ENCODE peak calls at places on chromosome 20, in four cellular contexts. One of them, this sample, is unnamed.

GRCh38 chr20:35739294-35740163 is 2.5 kb downstream of the RBM39 start:
- DNase-seq in adrenal gland: no peak
- DNase-seq in Peyer's patch: no peak
- DNase-seq in GM12878: no peak
- DNase-seq in this sample: peak; percentile 54

GRCh38 chr20:57242414-57242813 is 24.0 kb downstream of the BMP7 start:
- DNase-seq in Peyer's patch: no peak
- DNase-seq in adrenal gland: no peak
- DNase-seq in GM12878: no peak
- DNase-seq in this sample: no peak

GRCh38 chr20:3174442-3175263 is 1.3 kb upstream of the LZTS3 start:
- DNase-seq in GM12878: no peak
- DNase-seq in Peyer's patch: no peak
- DNase-seq in adrenal gland: no peak
- DNase-seq in this sample: no peak

GRCh38 chr20:62736407-62737071 is 27.9 kb downstream of the NTSR1 start:
- DNase-seq in Peyer's patch: no peak
- DNase-seq in GM12878: no peak
- DNase-seq in adrenal gland: no peak
- DNase-seq in this sample: no peak

GRCh38 chr20:4064118-4064962 is 49.0 kb upstream of the RNF24 start:
- DNase-seq in Peyer's patch: peak; percentile 24
- DNase-seq in GM12878: no peak
- DNase-seq in adrenal gland: peak; percentile 94
- DNase-seq in this sample: peak; percentile 69

GRCh38 chr20:50267041-50267865 is 76.6 kb downstream of the CEBPB start:
- DNase-seq in adrenal gland: peak; percentile 84
- DNase-seq in GM12878: no peak
- DNase-seq in Peyer's patch: no peak
- DNase-seq in this sample: no peak

GRCh38 chr20:38145094-38146075 is 19.7 kb downstream of the TGM2 start:
- DNase-seq in GM12878: no peak
- DNase-seq in Peyer's patch: no peak
- DNase-seq in adrenal gland: no peak
- DNase-seq in this sample: no peak

GRCh38 chr20:50338479-50339195 is 148.0 kb downstream of the CEBPB start:
- DNase-seq in GM12878: peak; percentile 92
- DNase-seq in Peyer's patch: peak; percentile 37
- DNase-seq in adrenal gland: no peak
- DNase-seq in this sample: peak; percentile 28

GRCh38 chr20:42688576-42688975 is 501.1 kb downstream of the PTPRT start:
- DNase-seq in GM12878: no peak
- DNase-seq in Peyer's patch: no peak
- DNase-seq in adrenal gland: no peak
- DNase-seq in this sample: no peak

GRCh38 chr20:48196486-48196885 is 411.2 kb upstream of the SULF2 start:
- DNase-seq in GM12878: no peak
- DNase-seq in Peyer's patch: no peak
- DNase-seq in adrenal gland: no peak
- DNase-seq in this sample: no peak

GRCh38 chr20:48194578-48194977 is 409.3 kb upstream of the SULF2 start:
- DNase-seq in Peyer's patch: no peak
- DNase-seq in adrenal gland: no peak
- DNase-seq in GM12878: no peak
- DNase-seq in this sample: no peak

GRCh38 chr20:48195121-48195870 is 410.0 kb upstream of the SULF2 start:
- DNase-seq in adrenal gland: no peak
- DNase-seq in GM12878: no peak
- DNase-seq in Peyer's patch: no peak
- DNase-seq in this sample: no peak

GRCh38 chr20:48197034-48197433 is 411.8 kb upstream of the SULF2 start:
- DNase-seq in adrenal gland: no peak
- DNase-seq in Peyer's patch: no peak
- DNase-seq in GM12878: no peak
- DNase-seq in this sample: no peak

GRCh38 chr20:48196006-48196405 is 410.7 kb upstream of the SULF2 start:
- DNase-seq in Peyer's patch: no peak
- DNase-seq in GM12878: no peak
- DNase-seq in adrenal gland: no peak
- DNase-seq in this sample: no peak
- TF ChIP-seq POLR2A in Peyer's patch: no peak
- TF ChIP-seq POLR2A in GM12878: no peak
- TF ChIP-seq POLR2A in adrenal gland: no peak
- TF ChIP-seq POLR2A in this sample: no peak

GRCh38 chr20:11544029-11544678 is 373.5 kb upstream of the BTBD3 start:
- DNase-seq in adrenal gland: peak; percentile 53
- DNase-seq in Peyer's patch: no peak
- DNase-seq in GM12878: peak; percentile 40
- DNase-seq in this sample: peak; percentile 68
- TF ChIP-seq POLR2A in adrenal gland: no peak
- TF ChIP-seq POLR2A in Peyer's patch: no peak
- TF ChIP-seq POLR2A in GM12878: no peak
- TF ChIP-seq POLR2A in this sample: no peak

DNA sequence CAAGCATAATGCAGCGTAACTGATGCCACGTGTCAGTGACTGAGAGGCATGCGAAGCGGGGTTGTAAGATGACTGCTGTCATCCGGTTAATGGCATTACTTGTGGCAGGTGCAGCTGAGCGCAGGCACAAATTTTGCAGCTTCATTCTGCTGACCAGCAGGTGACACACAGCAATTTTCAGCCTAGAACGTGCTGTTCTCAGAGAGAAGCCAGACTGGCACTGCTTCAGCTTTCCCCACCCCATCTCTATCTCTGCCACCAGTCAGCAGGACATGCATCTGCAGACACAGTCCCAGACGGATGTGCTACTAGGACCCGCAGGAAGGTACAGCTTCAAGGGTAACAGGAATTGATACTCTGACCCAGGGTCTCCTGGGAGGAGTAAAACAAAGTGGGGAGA is 221.8 kb downstream of the KIF16B start:
- DNase-seq in Peyer's patch: no peak
- DNase-seq in GM12878: no peak
- DNase-seq in adrenal gland: peak; percentile 87
- DNase-seq in this sample: no peak
- TF ChIP-seq POLR2A in Peyer's patch: no peak
- TF ChIP-seq POLR2A in GM12878: no peak
- TF ChIP-seq POLR2A in adrenal gland: no peak
- TF ChIP-seq POLR2A in this sample: no peak

GRCh38 chr20:25195962-25196700 is 619 bp downstream of the ENTPD6 start:
- DNase-seq in GM12878: no peak
- DNase-seq in Peyer's patch: peak; percentile 44
- DNase-seq in adrenal gland: peak; percentile 71
- DNase-seq in this sample: peak; percentile 67
- TF ChIP-seq POLR2A in GM12878: no peak
- TF ChIP-seq POLR2A in Peyer's patch: peak; percentile 42
- TF ChIP-seq POLR2A in adrenal gland: no peak
- TF ChIP-seq POLR2A in this sample: peak; percentile 19

GRCh38 chr20:22584922-22585785 is 782 bp upstream of the FOXA2 start:
- DNase-seq in GM12878: no peak
- DNase-seq in Peyer's patch: no peak
- DNase-seq in adrenal gland: no peak
- DNase-seq in this sample: no peak
- TF ChIP-seq POLR2A in GM12878: no peak
- TF ChIP-seq POLR2A in Peyer's patch: peak; percentile 12
- TF ChIP-seq POLR2A in adrenal gland: no peak
- TF ChIP-seq POLR2A in this sample: no peak

DNA sequence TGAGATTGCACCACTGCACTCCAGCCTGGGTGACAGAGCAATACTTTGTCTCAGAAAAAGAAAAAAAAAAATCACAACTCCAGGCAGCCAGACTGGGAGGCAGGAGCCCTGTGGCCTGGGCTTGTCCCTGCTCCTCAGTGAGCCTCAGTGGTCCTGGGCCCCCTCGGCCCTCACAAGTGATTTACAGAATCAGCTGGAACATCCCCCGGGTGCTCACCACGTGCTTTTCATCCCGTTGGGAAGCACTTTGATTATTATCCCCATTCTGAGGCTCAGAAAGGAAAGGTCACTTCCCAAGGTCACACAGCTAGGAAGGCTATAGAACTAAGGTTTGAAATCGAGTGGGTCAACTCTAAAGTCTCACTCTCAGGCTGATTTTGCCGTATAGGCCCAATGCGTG is 43.1 kb upstream of the TLDC2 start:
- DNase-seq in adrenal gland: no peak
- DNase-seq in GM12878: no peak
- DNase-seq in Peyer's patch: no peak
- DNase-seq in this sample: no peak
- TF ChIP-seq POLR2A in adrenal gland: no peak
- TF ChIP-seq POLR2A in GM12878: no peak
- TF ChIP-seq POLR2A in Peyer's patch: no peak
- TF ChIP-seq POLR2A in this sample: no peak

DNA sequence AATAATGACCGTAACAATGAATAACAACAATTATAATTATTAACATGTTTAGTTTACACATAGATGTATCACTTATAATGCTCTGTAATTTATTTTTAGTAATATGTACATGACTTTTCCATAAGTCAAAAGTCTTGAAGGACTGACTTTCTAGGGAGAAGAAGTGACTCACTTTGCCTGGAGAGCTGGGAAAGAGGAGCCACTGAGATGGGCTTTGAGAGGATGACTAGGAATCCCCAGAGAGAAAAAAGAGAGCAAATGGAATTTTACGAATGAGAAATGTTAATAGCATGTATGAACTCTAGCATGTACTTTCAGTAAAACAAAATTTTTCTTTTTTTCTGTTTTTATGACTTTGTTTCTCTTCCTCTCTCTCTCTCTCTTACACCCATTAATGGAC is 67.8 kb upstream of the RALY start:
- DNase-seq in Peyer's patch: no peak
- DNase-seq in GM12878: no peak
- DNase-seq in adrenal gland: no peak
- DNase-seq in this sample: no peak
- TF ChIP-seq POLR2A in Peyer's patch: no peak
- TF ChIP-seq POLR2A in GM12878: no peak
- TF ChIP-seq POLR2A in adrenal gland: no peak
- TF ChIP-seq POLR2A in this sample: no peak

This sample was measured in erythroblast.